ENCODE peak calls at places on chromosomes 2 and 18, in five cellular contexts. L, N, R, B and E are unnamed samples.

GRCh38 chr2:45497355-45497754 is 113.7 kb downstream of the SRBD1 start:
- DNase-seq in L (no peak), N (no peak), R (no peak), B (no peak), E (no peak)

GRCh38 chr2:85427300-85427699 is 8.8 kb downstream of the SH2D6 start:
- DNase-seq in L (no peak), N (no peak), R (no peak), B (no peak), E (no peak)

GRCh38 chr2:107932986-107933385 is 53.3 kb upstream of the SLC5A7 start:
- DNase-seq in L (no peak), N (no peak), R (peak; percentile 8), B (peak; percentile 16), E (no peak)

GRCh38 chr2:240818543-240819403 is 1.2 kb downstream of the KIF1A start:
- DNase-seq in L (no peak), N (no peak), R (peak; percentile 39), B (no peak), E (no peak)

GRCh38 chr2:168470188-168470879 is 14.3 kb downstream of the CERS6 start:
- DNase-seq in L (no peak), N (no peak), R (no peak), B (no peak), E (no peak)

GRCh38 chr2:136129601-136130000 is 11.7 kb upstream of the CXCR4 start:
- DNase-seq in L (peak; percentile 38), N (peak; percentile 75), R (no peak), B (no peak), E (no peak)

GRCh38 chr18:49520661-49521145 is 33.7 kb upstream of the C18orf32 start:
- DNase-seq in L (no peak), N (no peak), R (peak; percentile 27), B (peak; percentile 36), E (no peak)

GRCh38 chr2:218501665-218502064 is 66.5 kb downstream of the USP37 start:
- DNase-seq in L (no peak), N (no peak), R (no peak), B (peak; percentile 3), E (no peak)

GRCh38 chr2:45651415-45652089 is at the start of gene PRKCE:
- DNase-seq in L (peak; percentile 9), N (peak; percentile 73), R (no peak), B (peak; percentile 64), E (no peak)

GRCh38 chr2:209146682-209147320 is 277.0 kb upstream of the MAP2 start:
- DNase-seq in L (no peak), N (no peak), R (no peak), B (no peak), E (no peak)

GRCh38 chr2:38097611-38098350 is 21.8 kb upstream of the CYP1B1 start:
- DNase-seq in L (no peak), N (no peak), R (no peak), B (no peak), E (no peak)

GRCh38 chr2:118738524-118739308 is 108.7 kb downstream of the EN1 start:
- DNase-seq in L (no peak), N (no peak), R (no peak), B (peak; percentile 59), E (no peak)

GRCh38 chr2:98730053-98730850 is 680 bp downstream of the MGAT4A start:
- DNase-seq in L (peak; percentile 41), N (peak; percentile 74), R (peak; percentile 43), B (no peak), E (peak; percentile 4)

GRCh38 chr2:98908909-98909308 is 27.1 kb downstream of the CRACDL start:
- DNase-seq in L (no peak), N (no peak), R (no peak), B (peak; percentile 22), E (no peak)

GRCh38 chr18:42909095-42909494 is 206.4 kb downstream of the RIT2 start:
- DNase-seq in L (no peak), N (no peak), R (no peak), B (no peak), E (no peak)

GRCh38 chr2:167335627-167336026 is 447.3 kb downstream of the XIRP2 start:
- DNase-seq in L (no peak), N (no peak), R (no peak), B (no peak), E (no peak)

GRCh38 chr18:24342347-24342746 is 55.3 kb downstream of the OSBPL1A start:
- DNase-seq in L (no peak), N (no peak), R (no peak), B (no peak), E (no peak)

GRCh38 chr2:209960676-209961630 is 41.5 kb upstream of the RPE start:
- DNase-seq in L (no peak), N (peak; percentile 49), R (peak; percentile 15), B (peak; percentile 65), E (no peak)

GRCh38 chr2:160062283-160063005 is at the start of gene PLA2R1:
- DNase-seq in L (no peak), N (no peak), R (no peak), B (peak; percentile 76), E (no peak)

GRCh38 chr2:157185828-157186227 is 71.7 kb upstream of the GALNT5 start:
- DNase-seq in L (no peak), N (no peak), R (no peak), B (no peak), E (no peak)

GRCh38 chr2:215003001-215003400 is 135.4 kb downstream of the ABCA12 start:
- DNase-seq in L (no peak), N (no peak), R (no peak), B (peak; percentile 5), E (no peak)

GRCh38 chr18:42051411-42051810 is 96.4 kb downstream of the PIK3C3 start:
- DNase-seq in L (no peak), N (no peak), R (no peak), B (no peak), E (no peak)

GRCh38 chr2:109199790-109200189 is 70.8 kb downstream of the SH3RF3 start:
- DNase-seq in L (no peak), N (no peak), R (no peak), B (no peak), E (no peak)

GRCh38 chr2:233235977-233236376 is 15.5 kb upstream of the ATG16L1 start:
- DNase-seq in L (no peak), N (no peak), R (no peak), B (no peak), E (no peak)

GRCh38 chr2:26516246-26516645 is 38.3 kb upstream of the OTOF start:
- DNase-seq in L (no peak), N (no peak), R (no peak), B (no peak), E (no peak)